ENCODE peak calls at places on chromosome 14, in six cellular contexts. One of them, this sample, is unnamed.

GRCh38 chr14:69214376-69214775 is 23.1 kb downstream of the EXD2 start:
- DNase-seq in sciatic nerve: no peak
- DNase-seq in tibial nerve: no peak
- DNase-seq in Daoy: no peak
- DNase-seq in AG09309: no peak
- DNase-seq in SIG-M5: no peak
- DNase-seq in this sample: no peak

GRCh38 chr14:76424359-76424758 is 48.4 kb downstream of the ESRRB start:
- DNase-seq in sciatic nerve: no peak
- DNase-seq in tibial nerve: no peak
- DNase-seq in Daoy: no peak
- DNase-seq in AG09309: no peak
- DNase-seq in SIG-M5: no peak
- DNase-seq in this sample: no peak

GRCh38 chr14:80278293-80279037 is 67.2 kb upstream of the DIO2 start:
- DNase-seq in sciatic nerve: no peak
- DNase-seq in tibial nerve: peak; percentile 12
- DNase-seq in Daoy: no peak
- DNase-seq in AG09309: no peak
- DNase-seq in SIG-M5: no peak
- DNase-seq in this sample: no peak

GRCh38 chr14:103563089-103563620 is 395 bp downstream of the COA8 start:
- DNase-seq in sciatic nerve: no peak
- DNase-seq in tibial nerve: no peak
- DNase-seq in Daoy: no peak
- DNase-seq in AG09309: no peak
- DNase-seq in SIG-M5: no peak
- DNase-seq in this sample: no peak

GRCh38 chr14:68547305-68548193 is 245.3 kb downstream of the ZFP36L1 start:
- DNase-seq in sciatic nerve: no peak
- DNase-seq in tibial nerve: peak; percentile 81
- DNase-seq in Daoy: peak; percentile 88
- DNase-seq in AG09309: peak; percentile 82
- DNase-seq in SIG-M5: no peak
- DNase-seq in this sample: no peak

GRCh38 chr14:53412819-53413664 is 259.9 kb upstream of the DDHD1 start:
- DNase-seq in sciatic nerve: no peak
- DNase-seq in tibial nerve: no peak
- DNase-seq in Daoy: no peak
- DNase-seq in AG09309: no peak
- DNase-seq in SIG-M5: no peak
- DNase-seq in this sample: no peak

GRCh38 chr14:24398943-24399801 is at the start of gene NYNRIN:
- DNase-seq in sciatic nerve: peak; percentile 78
- DNase-seq in tibial nerve: no peak
- DNase-seq in Daoy: peak; percentile 61
- DNase-seq in AG09309: no peak
- DNase-seq in SIG-M5: no peak
- DNase-seq in this sample: no peak

GRCh38 chr14:74886001-74886400 is 4.3 kb downstream of the DLST start:
- DNase-seq in sciatic nerve: no peak
- DNase-seq in tibial nerve: peak; percentile 52
- DNase-seq in Daoy: no peak
- DNase-seq in AG09309: peak; percentile 97
- DNase-seq in SIG-M5: no peak
- DNase-seq in this sample: no peak

GRCh38 chr14:93946104-93946503 is 19.0 kb downstream of the FAM181A start:
- DNase-seq in sciatic nerve: no peak
- DNase-seq in tibial nerve: no peak
- DNase-seq in Daoy: no peak
- DNase-seq in AG09309: no peak
- DNase-seq in SIG-M5: no peak
- DNase-seq in this sample: no peak

GRCh38 chr14:30630248-30630647 is 8.1 kb downstream of the SCFD1 start:
- DNase-seq in sciatic nerve: no peak
- DNase-seq in tibial nerve: no peak
- DNase-seq in Daoy: no peak
- DNase-seq in AG09309: no peak
- DNase-seq in SIG-M5: no peak
- DNase-seq in this sample: no peak

GRCh38 chr14:71061458-71061857 is 154.2 kb downstream of the PCNX1 start:
- DNase-seq in sciatic nerve: no peak
- DNase-seq in tibial nerve: no peak
- DNase-seq in Daoy: no peak
- DNase-seq in AG09309: no peak
- DNase-seq in SIG-M5: no peak
- DNase-seq in this sample: no peak

GRCh38 chr14:34324363-34324795 is 137.7 kb downstream of the SPTSSA start:
- DNase-seq in sciatic nerve: no peak
- DNase-seq in tibial nerve: peak; percentile 60
- DNase-seq in Daoy: peak; percentile 44
- DNase-seq in AG09309: peak; percentile 5
- DNase-seq in SIG-M5: no peak
- DNase-seq in this sample: no peak

GRCh38 chr14:36520601-36521525 is 831 bp upstream of the NKX2-1 start:
- DNase-seq in sciatic nerve: no peak
- DNase-seq in tibial nerve: no peak
- DNase-seq in Daoy: peak; percentile 92
- DNase-seq in AG09309: no peak
- DNase-seq in SIG-M5: no peak
- DNase-seq in this sample: peak; percentile 42

GRCh38 chr14:51880810-51881580 is 20.6 kb downstream of the GNG2 start:
- DNase-seq in sciatic nerve: no peak
- DNase-seq in tibial nerve: no peak
- DNase-seq in Daoy: no peak
- DNase-seq in AG09309: peak; percentile 44
- DNase-seq in SIG-M5: no peak
- DNase-seq in this sample: peak; percentile 38

GRCh38 chr14:54329082-54329695 is 67.6 kb upstream of the CDKN3 start:
- DNase-seq in sciatic nerve: no peak
- DNase-seq in tibial nerve: peak; percentile 48
- DNase-seq in Daoy: peak; percentile 76
- DNase-seq in AG09309: peak; percentile 42
- DNase-seq in SIG-M5: no peak
- DNase-seq in this sample: no peak

GRCh38 chr14:24629521-24629920 is 4.5 kb downstream of the GZMB start:
- DNase-seq in sciatic nerve: no peak
- DNase-seq in tibial nerve: no peak
- DNase-seq in Daoy: no peak
- DNase-seq in AG09309: no peak
- DNase-seq in SIG-M5: no peak
- DNase-seq in this sample: no peak

GRCh38 chr14:30020271-30020670 is 92.6 kb upstream of the PRKD1 start:
- DNase-seq in sciatic nerve: no peak
- DNase-seq in tibial nerve: no peak
- DNase-seq in Daoy: no peak
- DNase-seq in AG09309: no peak
- DNase-seq in SIG-M5: no peak
- DNase-seq in this sample: no peak

GRCh38 chr14:47675489-47676300 is at the start of gene MDGA2:
- DNase-seq in sciatic nerve: no peak
- DNase-seq in tibial nerve: no peak
- DNase-seq in Daoy: peak; percentile 52
- DNase-seq in AG09309: no peak
- DNase-seq in SIG-M5: no peak
- DNase-seq in this sample: peak; percentile 11

GRCh38 chr14:35435177-35435576 is 30.6 kb upstream of the NFKBIA start:
- DNase-seq in sciatic nerve: no peak
- DNase-seq in tibial nerve: no peak
- DNase-seq in Daoy: peak; percentile 32
- DNase-seq in AG09309: no peak
- DNase-seq in SIG-M5: no peak
- DNase-seq in this sample: no peak

GRCh38 chr14:76193696-76194095 is 42.0 kb downstream of the GPATCH2L start:
- DNase-seq in sciatic nerve: no peak
- DNase-seq in tibial nerve: no peak
- DNase-seq in Daoy: no peak
- DNase-seq in AG09309: no peak
- DNase-seq in SIG-M5: no peak
- DNase-seq in this sample: no peak

GRCh38 chr14:59347915-59348314 is 117.3 kb downstream of the GPR135 start:
- DNase-seq in sciatic nerve: no peak
- DNase-seq in tibial nerve: no peak
- DNase-seq in Daoy: no peak
- DNase-seq in AG09309: no peak
- DNase-seq in SIG-M5: no peak
- DNase-seq in this sample: no peak

GRCh38 chr14:76597387-76597786 is 163.9 kb upstream of the VASH1 start:
- DNase-seq in sciatic nerve: no peak
- DNase-seq in tibial nerve: no peak
- DNase-seq in Daoy: no peak
- DNase-seq in AG09309: no peak
- DNase-seq in SIG-M5: no peak
- DNase-seq in this sample: no peak

GRCh38 chr14:100860556-100861187 is 34.8 kb downstream of the MEG3 start:
- DNase-seq in sciatic nerve: no peak
- DNase-seq in tibial nerve: no peak
- DNase-seq in Daoy: no peak
- DNase-seq in AG09309: no peak
- DNase-seq in SIG-M5: no peak
- DNase-seq in this sample: no peak

GRCh38 chr14:90513151-90514014 is 116.6 kb downstream of the CALM1 start:
- DNase-seq in sciatic nerve: peak; percentile 79
- DNase-seq in tibial nerve: no peak
- DNase-seq in Daoy: peak; percentile 54
- DNase-seq in AG09309: no peak
- DNase-seq in SIG-M5: no peak
- DNase-seq in this sample: no peak

GRCh38 chr14:105495101-105495989 is 4.3 kb downstream of the TEDC1 start:
- DNase-seq in sciatic nerve: peak; percentile 57
- DNase-seq in tibial nerve: no peak
- DNase-seq in Daoy: no peak
- DNase-seq in AG09309: no peak
- DNase-seq in SIG-M5: no peak
- DNase-seq in this sample: no peak

This sample was measured in HL-60.